ENCODE peak calls at places on chromosomes 3 and 15, in six cellular contexts. D is heart right ventricle, W is uterus, E is ovary, I is A549, N is left ventricle myocardium inferior. G is an unnamed sample.

GRCh38 chr15:36177590-36178281 is 401.7 kb upstream of the CDIN1 start:
- DNase-seq in D (no peak), W (no peak), E (no peak), I (no peak), N (no peak), G (no peak)

GRCh38 chr3:156760333-156760732 is 65.8 kb upstream of the LEKR1 start:
- DNase-seq in D (no peak), W (no peak), E (no peak), I (no peak), N (no peak), G (no peak)

GRCh38 chr3:47394140-47394855 is 13.5 kb downstream of the PTPN23 start:
- DNase-seq in D (no peak), W (no peak), E (no peak), I (no peak), N (no peak), G (no peak)

GRCh38 chr3:63069780-63070540 is 194.7 kb upstream of the CADPS start:
- DNase-seq in D (no peak), W (no peak), E (no peak), I (no peak), N (no peak), G (no peak)

GRCh38 chr3:61632568-61633175 is 71.3 kb downstream of the PTPRG start:
- DNase-seq in D (no peak), W (no peak), E (no peak), I (no peak), N (no peak), G (no peak)

GRCh38 chr3:187368251-187368733 is at the start of gene RTP4:
- DNase-seq in D (no peak), W (peak; percentile 32), E (no peak), I (no peak), N (no peak), G (no peak)

GRCh38 chr3:31066999-31067398 is 172.5 kb upstream of the GADL1 start:
- DNase-seq in D (no peak), W (peak; percentile 24), E (no peak), I (no peak), N (no peak), G (no peak)

GRCh38 chr15:79091204-79091867 is 756 bp upstream of the RASGRF1 start:
- DNase-seq in D (no peak), W (no peak), E (no peak), I (peak; percentile 47), N (no peak), G (no peak)

GRCh38 chr3:123025642-123026521 is 1.7 kb downstream of the SEMA5B start:
- DNase-seq in D (peak; percentile 29), W (no peak), E (peak; percentile 33), I (no peak), N (peak; percentile 32), G (no peak)

GRCh38 chr15:21260966-21261395 is 179.3 kb downstream of the POTEB3 start:
- DNase-seq in D (peak; percentile 14), W (no peak), E (peak; percentile 13), I (no peak), N (peak; percentile 20), G (no peak)

GRCh38 chr3:35800960-35801459 is 161.7 kb downstream of the ARPP21 start:
- DNase-seq in D (no peak), W (no peak), E (no peak), I (no peak), N (no peak), G (no peak)

GRCh38 chr3:50435382-50435781 is 68.1 kb downstream of the CACNA2D2 start:
- DNase-seq in D (no peak), W (no peak), E (no peak), I (no peak), N (no peak), G (no peak)

GRCh38 chr15:73927003-73927475 is 777 bp downstream of the LOXL1 start:
- DNase-seq in D (peak; percentile 74), W (peak; percentile 59), E (peak; percentile 72), I (no peak), N (peak; percentile 72), G (peak; percentile 48)

GRCh38 chr15:24752354-24752753 is 76.8 kb downstream of the NPAP1 start:
- DNase-seq in D (no peak), W (no peak), E (no peak), I (no peak), N (no peak), G (no peak)

GRCh38 chr15:65682404-65682911 is 60.7 kb downstream of the SLC24A1 start:
- DNase-seq in D (no peak), W (no peak), E (no peak), I (no peak), N (no peak), G (no peak)

GRCh38 chr3:143972155-143972494 is 502 bp downstream of the DIPK2A start:
- DNase-seq in D (no peak), W (no peak), E (no peak), I (no peak), N (no peak), G (peak; percentile 62)

GRCh38 chr3:36993326-36994283 is at the start of gene MLH1:
- DNase-seq in D (peak; percentile 95), W (peak; percentile 100), E (peak; percentile 98), I (peak; percentile 91), N (peak; percentile 98), G (peak; percentile 100)

GRCh38 chr3:123449986-123450474 is 1.1 kb upstream of the ADCY5 start:
- DNase-seq in D (peak; percentile 48), W (peak; percentile 53), E (peak; percentile 74), I (peak; percentile 31), N (peak; percentile 38), G (peak; percentile 79)

GRCh38 chr15:92091155-92091734 is 237.7 kb downstream of the SLCO3A1 start:
- DNase-seq in D (peak; percentile 55), W (no peak), E (peak; percentile 44), I (peak; percentile 46), N (no peak), G (no peak)

GRCh38 chr15:36458406-36458805 is 121.0 kb upstream of the CDIN1 start:
- DNase-seq in D (no peak), W (no peak), E (no peak), I (no peak), N (no peak), G (no peak)

GRCh38 chr3:16249336-16249735 is 15.4 kb downstream of the DPH3 start:
- DNase-seq in D (no peak), W (no peak), E (no peak), I (peak; percentile 41), N (no peak), G (no peak)

GRCh38 chr15:57079907-57080750 is 161.7 kb downstream of the TCF12 start:
- DNase-seq in D (no peak), W (no peak), E (no peak), I (no peak), N (no peak), G (no peak)

GRCh38 chr3:140709751-140710150 is 31.9 kb downstream of the TRIM42 start:
- DNase-seq in D (no peak), W (no peak), E (no peak), I (no peak), N (no peak), G (no peak)

GRCh38 chr3:11709782-11710181 is 66.1 kb upstream of the VGLL4 start:
- DNase-seq in D (no peak), W (no peak), E (no peak), I (no peak), N (no peak), G (no peak)

GRCh38 chr3:42600958-42601675 is 631 bp downstream of the NKTR start:
- DNase-seq in D (no peak), W (peak; percentile 68), E (no peak), I (peak; percentile 16), N (peak; percentile 72), G (peak; percentile 86)
- TF ChIP-seq CTCF in D (no peak), W (peak; percentile 2), E (no peak), I (no peak), N (no peak), G (peak; percentile 12)

GRCh38 chr3:188402229-188402628 is 248.3 kb downstream of the LPP start:
- DNase-seq in D (no peak), W (no peak), E (no peak), I (no peak), N (no peak), G (no peak)

GRCh38 chr3:188403404-188403803 is 249.4 kb downstream of the LPP start:
- DNase-seq in D (no peak), W (no peak), E (no peak), I (no peak), N (no peak), G (no peak)

GRCh38 chr3:188404124-188404523 is 250.2 kb downstream of the LPP start:
- DNase-seq in D (no peak), W (no peak), E (no peak), I (no peak), N (no peak), G (no peak)

GRCh38 chr3:188400494-188401243 is 246.7 kb downstream of the LPP start:
- DNase-seq in D (no peak), W (no peak), E (no peak), I (no peak), N (no peak), G (no peak)

DNA sequence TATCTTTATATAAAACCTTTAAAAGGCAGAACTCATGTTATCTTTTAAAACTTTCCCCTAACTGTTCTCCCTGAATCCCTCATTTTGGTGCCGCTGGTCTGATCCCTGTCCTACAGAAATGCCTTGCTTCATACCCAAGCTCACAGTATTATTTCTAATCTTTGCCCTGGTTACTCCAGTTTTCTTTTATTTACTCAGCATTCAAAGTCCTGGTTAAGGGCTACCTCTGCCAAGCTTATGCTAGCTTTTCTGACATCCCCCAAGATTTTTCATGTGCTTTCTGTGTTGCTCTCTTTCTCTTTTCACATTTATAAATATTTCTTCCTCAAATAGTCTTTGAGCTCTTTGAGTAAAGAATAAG is 247.3 kb downstream of the LPP start:
- DNase-seq in D (no peak), W (no peak), E (no peak), I (no peak), N (no peak), G (no peak)
- H3K4me1 ChIP-seq in D (peaks cover 67% of the 10 kb centered on the region), W (peaks cover 5% of the 10 kb centered on the region), E (peaks cover 10% of the 10 kb centered on the region), I (peaks cover 2% of the 10 kb centered on the region), N (peaks cover 50% of the 10 kb centered on the region), G (peaks cover 98% of the 10 kb centered on the region)

GRCh38 chr3:121557426-121557934 is 10.3 kb upstream of the ARGFX start:
- DNase-seq in D (no peak), W (no peak), E (no peak), I (no peak), N (no peak), G (no peak)

GRCh38 chr3:121552379-121552778 is 6.6 kb upstream of the POLQ start:
- DNase-seq in D (no peak), W (no peak), E (no peak), I (no peak), N (no peak), G (no peak)

GRCh38 chr3:121552797-121553196 is 7.0 kb upstream of the POLQ start:
- DNase-seq in D (no peak), W (no peak), E (no peak), I (no peak), N (no peak), G (no peak)
- TF ChIP-seq CTCF in D (no peak), W (no peak), E (no peak), I (no peak), N (no peak), G (no peak)

DNA sequence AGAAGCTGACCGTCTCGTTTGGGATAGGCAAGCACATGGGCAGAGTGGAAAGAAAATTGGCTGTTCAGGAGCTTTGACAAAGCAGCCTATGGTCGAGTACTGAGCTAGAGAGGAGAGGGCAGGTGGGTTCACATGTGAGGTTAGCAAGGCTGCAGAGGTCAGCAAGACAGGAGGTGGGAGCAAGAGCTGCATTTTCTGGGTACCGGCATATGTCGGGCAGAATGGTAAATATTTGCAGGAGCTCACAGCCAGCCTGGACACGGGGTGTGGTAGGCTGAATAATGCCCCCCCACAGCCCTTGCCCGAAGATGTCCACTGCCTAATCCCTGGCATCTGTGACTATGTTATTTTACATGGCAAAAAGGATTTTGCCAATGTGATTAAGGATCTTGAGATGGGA is 8.3 kb downstream of the RARRES1 start:
- DNase-seq in D (no peak), W (no peak), E (no peak), I (no peak), N (no peak), G (no peak)
- H3K4me1 ChIP-seq in D (peaks cover 53% of the 10 kb centered on the region), W (no peaks in the 10 kb centered on the region), E (peaks cover 12% of the 10 kb centered on the region), I (peaks cover 92% of the 10 kb centered on the region), N (peaks cover 49% of the 10 kb centered on the region), G (peaks cover 42% of the 10 kb centered on the region)